ENCODE peak calls at places on chromosomes 11 and 22, in six cellular contexts. X is right atrium auricular region, P is astrocyte of the spinal cord, R is fibroblast of pulmonary artery, O is SK-N-SH, Y is glutamatergic neuron. D is an unnamed sample.

GRCh38 chr11:114562166-114562916 is 2.7 kb upstream of the NXPE1 start:
- DNase-seq in X (no peak), P (peak; percentile 22), R (peak; percentile 58), O (no peak), Y (no peak), D (no peak)

GRCh38 chr11:9506489-9507343 is 45.9 kb downstream of the ZNF143 start:
- DNase-seq in X (peak; percentile 75), P (peak; percentile 82), R (peak; percentile 89), O (peak; percentile 71), Y (peak; percentile 82), D (peak; percentile 62)

GRCh38 chr11:10550503-10550902 is 9.5 kb upstream of the RNF141 start:
- DNase-seq in X (no peak), P (peak; percentile 65), R (peak; percentile 17), O (no peak), Y (no peak), D (no peak)

GRCh38 chr11:66906077-66906929 is 49.4 kb downstream of the LRFN4 start:
- DNase-seq in X (no peak), P (no peak), R (peak; percentile 29), O (no peak), Y (no peak), D (no peak)

GRCh38 chr11:102589047-102589459 is 36.1 kb downstream of the MMP20 start:
- DNase-seq in X (no peak), P (no peak), R (no peak), O (no peak), Y (no peak), D (no peak)

GRCh38 chr11:124041254-124041653 is at the start of gene OR10G7:
- DNase-seq in X (no peak), P (no peak), R (no peak), O (peak; percentile 11), Y (no peak), D (no peak)

GRCh38 chr11:66854231-66854661 is 2.6 kb upstream of the LRFN4 start:
- DNase-seq in X (no peak), P (no peak), R (no peak), O (no peak), Y (no peak), D (no peak)

GRCh38 chr11:20093775-20094174 is 66.5 kb downstream of the DBX1 start:
- DNase-seq in X (no peak), P (peak; percentile 97), R (peak; percentile 62), O (no peak), Y (no peak), D (no peak)

GRCh38 chr11:96242191-96242845 is 100.7 kb downstream of the MAML2 start:
- DNase-seq in X (no peak), P (no peak), R (peak; percentile 77), O (no peak), Y (no peak), D (no peak)

GRCh38 chr11:101792814-101793213 is 122.0 kb upstream of the CEP126 start:
- DNase-seq in X (no peak), P (no peak), R (no peak), O (no peak), Y (no peak), D (no peak)

GRCh38 chr11:12675951-12676711 is 1.9 kb downstream of the TEAD1 start:
- DNase-seq in X (no peak), P (peak; percentile 67), R (peak; percentile 63), O (peak; percentile 34), Y (no peak), D (no peak)

GRCh38 chr11:2077061-2077802 is 62.0 kb downstream of the IGF2 start:
- DNase-seq in X (no peak), P (peak; percentile 74), R (peak; percentile 47), O (no peak), Y (no peak), D (no peak)

GRCh38 chr22:22787805-22788459 is 99.7 kb upstream of the IGLL5 start:
- DNase-seq in X (no peak), P (peak; percentile 11), R (peak; percentile 56), O (peak; percentile 66), Y (peak; percentile 84), D (peak; percentile 43)

GRCh38 chr11:133995066-133995465 is 38.3 kb upstream of the IGSF9B start:
- DNase-seq in X (no peak), P (no peak), R (no peak), O (no peak), Y (no peak), D (no peak)

GRCh38 chr22:17269224-17269606 is 50.0 kb upstream of the ADA2 start:
- DNase-seq in X (no peak), P (no peak), R (no peak), O (no peak), Y (no peak), D (no peak)

GRCh38 chr11:80155412-80156017 is 714.7 kb upstream of the TENM4 start:
- DNase-seq in X (no peak), P (peak; percentile 31), R (peak; percentile 23), O (peak; percentile 24), Y (peak; percentile 21), D (no peak)

GRCh38 chr11:129215506-129216245 is 23.6 kb upstream of the ARHGAP32 start:
- DNase-seq in X (no peak), P (no peak), R (no peak), O (no peak), Y (no peak), D (no peak)

DNA sequence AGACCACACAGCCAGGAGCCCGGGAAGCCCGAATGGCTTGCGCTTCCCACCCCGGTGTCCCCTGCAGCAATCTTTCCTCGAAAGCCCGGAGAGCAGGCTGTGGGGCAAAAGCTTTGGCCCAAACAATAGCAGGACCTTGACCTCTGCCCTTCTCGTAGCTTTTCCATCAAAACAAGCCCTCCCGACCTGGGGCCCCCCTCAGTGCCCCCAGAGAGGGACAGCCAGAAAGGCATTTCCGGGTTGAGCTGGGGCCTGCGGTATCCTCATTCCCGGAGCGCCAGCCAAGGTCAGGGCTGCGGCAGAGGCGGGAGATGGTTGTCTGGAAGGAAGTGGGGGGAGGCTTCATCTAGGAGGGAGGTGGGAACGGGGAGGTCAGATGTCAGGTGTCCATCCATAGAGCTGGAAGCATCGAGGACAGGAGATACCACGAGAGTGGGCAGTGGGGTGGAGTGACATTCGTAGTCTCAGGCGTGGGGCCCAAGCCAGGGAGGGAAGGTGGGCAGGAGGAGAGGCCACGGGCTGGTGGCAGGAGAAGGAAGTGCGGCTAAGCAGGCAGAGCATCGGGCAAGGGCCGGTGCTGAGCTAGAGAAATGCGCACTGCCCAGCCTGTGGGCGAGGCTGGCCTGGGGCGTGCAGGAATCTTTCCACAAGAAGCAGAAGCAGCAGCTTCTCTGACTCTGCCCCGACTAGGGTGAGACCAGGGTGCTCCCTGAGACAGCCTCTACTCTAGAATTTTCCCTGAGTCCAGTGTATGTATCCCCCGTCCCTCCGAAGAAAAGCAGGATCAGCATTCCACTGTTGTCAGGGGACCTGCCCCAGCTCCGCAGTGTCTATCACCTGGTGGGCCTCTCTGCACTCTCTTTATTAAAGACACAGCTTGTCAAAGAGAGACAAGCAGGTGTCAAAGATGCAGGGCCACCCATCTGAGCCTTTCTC is 14.3 kb downstream of the PDGFB start:
- DNase-seq in X (no peak), P (no peak), R (no peak), O (no peak), Y (no peak), D (no peak)
- TF ChIP-seq CTCF in X (no peak), P (no peak), R (no peak), O (no peak), Y (no peak), D (peak; percentile 12)

GRCh38 chr11:14041040-14041439 is 78.5 kb downstream of the SPON1 start:
- DNase-seq in X (no peak), P (no peak), R (no peak), O (no peak), Y (no peak), D (no peak)
- TF ChIP-seq CTCF in X (peak; percentile 26), P (peak; percentile 17), R (peak; percentile 6), O (peak; percentile 22), Y (no peak), D (peak; percentile 24)

GRCh38 chr11:65571940-65572339 is 398 bp upstream of the FAM89B start:
- DNase-seq in X (no peak), P (peak; percentile 54), R (peak; percentile 57), O (no peak), Y (no peak), D (no peak)
- TF ChIP-seq CTCF in X (peak; percentile 49), P (peak; percentile 53), R (peak; percentile 45), O (peak; percentile 58), Y (no peak), D (peak; percentile 31)

GRCh38 chr22:37781434-37782059 is 26.2 kb upstream of the GCAT start:
- DNase-seq in X (no peak), P (no peak), R (no peak), O (no peak), Y (no peak), D (no peak)
- TF ChIP-seq CTCF in X (no peak), P (peak; percentile 36), R (peak; percentile 29), O (peak; percentile 22), Y (no peak), D (peak; percentile 28)

GRCh38 chr22:23892130-23892529 is 2.1 kb upstream of the MIF start:
- DNase-seq in X (no peak), P (no peak), R (no peak), O (no peak), Y (no peak), D (no peak)
- TF ChIP-seq CTCF in X (no peak), P (no peak), R (no peak), O (no peak), Y (no peak), D (no peak)